ENCODE peak calls at places on chromosome 3, in four cellular contexts. N is SW480, H is HT-29, V is naive B cell. J is an unnamed sample.
A peak's percentile ranks its signal among the peaks of the same experiment; 100 is the strongest.

GRCh38 chr3:150293401-150294001 is 114.6 kb upstream of the TSC22D2 start:
- DNase-seq in V (no peak), N (no peak), H (no peak), J (no peak)

GRCh38 chr3:185760550-185760949 is 64.3 kb downstream of the IGF2BP2 start:
- DNase-seq in N (no peak), H (no peak), V (no peak), J (no peak)

GRCh38 chr3:143998266-143998665 is 26.6 kb downstream of the DIPK2A start:
- DNase-seq in V (no peak), N (no peak), H (no peak), J (no peak)

GRCh38 chr3:160956785-160957184 is 148.4 kb downstream of the B3GALNT1 start:
- DNase-seq in N (peak; percentile 13), V (no peak), H (peak; percentile 10), J (peak; percentile 6)

GRCh38 chr3:23811117-23811487 is 5.3 kb downstream of the UBE2E1 start:
- DNase-seq in V (no peak), H (peak; percentile 63), N (peak; percentile 42), J (no peak)

GRCh38 chr3:103873897-103874545 is 1439.2 kb downstream of the ZPLD1 start:
- DNase-seq in V (no peak), H (no peak), N (no peak), J (no peak)

GRCh38 chr3:186790261-186790981 is 7.0 kb downstream of the EIF4A2 start:
- DNase-seq in V (no peak), N (peak; percentile 49), H (peak; percentile 65), J (peak; percentile 28)

GRCh38 chr3:110608566-110608965 is 463.1 kb upstream of the NECTIN3 start:
- DNase-seq in H (no peak), N (no peak), V (no peak), J (no peak)

GRCh38 chr3:189167027-189167766 is 4.6 kb upstream of the TPRG1 start:
- DNase-seq in V (no peak), N (peak; percentile 94), H (peak; percentile 87), J (no peak)

GRCh38 chr3:196599734-196600128 is 31.3 kb downstream of the FBXO45 start:
- DNase-seq in H (no peak), V (no peak), N (no peak), J (no peak)